ENCODE peak calls at places on chromosomes 2 and 18, in four cellular contexts. A is IMR-90, C is GM23248, T is neural progenitor cell. Q is an unnamed sample.
A peak's percentile ranks its signal among the peaks of the same experiment; 100 is the strongest.

GRCh38 chr2:100137318-100137717 is 5.1 kb downstream of the AFF3 start:
- DNase-seq in A (no peak), C (no peak), T (no peak), Q (no peak)

GRCh38 chr2:151297882-151298281 is 8.4 kb upstream of the NMI start:
- DNase-seq in A (peak; percentile 11), C (no peak), T (no peak), Q (no peak)

GRCh38 chr18:3851159-3851558 is 401.2 kb downstream of the TGIF1 start:
- DNase-seq in A (no peak), C (peak; percentile 4), T (no peak), Q (no peak)

GRCh38 chr2:212912445-212913103 is 238.8 kb downstream of the IKZF2 start:
- DNase-seq in A (peak; percentile 75), C (peak; percentile 79), T (no peak), Q (peak; percentile 55)

GRCh38 chr2:42368817-42369550 is 8.0 kb upstream of the COX7A2L start:
- DNase-seq in A (no peak), C (no peak), T (no peak), Q (no peak)

GRCh38 chr18:31301201-31301655 is 16.7 kb upstream of the DSG1 start:
- DNase-seq in A (peak; percentile 7), C (no peak), T (peak; percentile 69), Q (no peak)

GRCh38 chr2:113081458-113082210 is 13.9 kb downstream of the IL1F10 start:
- DNase-seq in A (no peak), C (no peak), T (no peak), Q (no peak)

GRCh38 chr2:112173646-112174319 is 35.6 kb downstream of the FBLN7 start:
- DNase-seq in A (no peak), C (no peak), T (no peak), Q (no peak)

GRCh38 chr2:227834423-227834822 is 20.8 kb downstream of the CCL20 start:
- DNase-seq in A (peak; percentile 33), C (peak; percentile 51), T (no peak), Q (no peak)

GRCh38 chr2:187642498-187642897 is 88.3 kb upstream of the TFPI start:
- DNase-seq in A (no peak), C (no peak), T (no peak), Q (no peak)

GRCh38 chr2:85132834-85133637 is at the start of gene TCF7L1:
- DNase-seq in A (peak; percentile 88), C (peak; percentile 88), T (peak; percentile 96), Q (peak; percentile 94)
- H3K9ac ChIP-seq in A (peak within 1 kb of the TSS; percentile 98), C (peak within 1 kb of the TSS; percentile 60), T (peak within 1 kb of the TSS; percentile 11), Q (peak within 1 kb of the TSS; percentile 65)

DNA sequence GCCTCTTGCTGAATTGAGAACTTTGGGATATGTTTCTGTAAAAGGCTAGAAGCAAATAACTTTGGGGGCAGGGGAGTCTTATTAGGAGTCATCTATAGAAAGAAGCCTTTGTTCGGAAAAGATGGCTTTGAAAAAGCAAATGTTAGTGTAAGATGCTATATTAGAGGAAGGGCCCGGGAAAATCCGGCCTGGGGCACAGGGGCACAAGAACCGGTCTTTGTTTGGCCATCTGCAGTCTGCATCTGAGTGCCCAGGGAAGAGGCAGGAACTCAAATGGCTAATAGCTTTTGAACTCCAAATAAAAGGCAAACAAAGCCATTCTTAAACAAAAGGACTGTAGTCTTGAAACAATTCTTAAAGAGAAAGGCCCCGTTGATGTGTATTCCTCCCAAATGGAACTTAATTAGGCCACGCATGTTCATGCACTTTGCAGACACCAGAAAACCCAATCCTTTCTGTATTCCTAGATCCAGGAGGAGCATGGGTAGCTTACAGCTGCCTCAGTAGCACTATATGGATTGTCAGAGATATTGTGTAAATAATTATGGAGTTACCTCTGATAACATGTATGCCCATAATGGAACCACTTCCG is 180.1 kb upstream of the ARL4C start:
- DNase-seq in A (no peak), C (no peak), T (peak; percentile 78), Q (no peak)
- H3K4me1 ChIP-seq in A (peaks cover 49% of the 10 kb centered on the region), C (peaks cover 55% of the 10 kb centered on the region), T (peaks cover 41% of the 10 kb centered on the region), Q (peaks cover 3% of the 10 kb centered on the region)

DNA sequence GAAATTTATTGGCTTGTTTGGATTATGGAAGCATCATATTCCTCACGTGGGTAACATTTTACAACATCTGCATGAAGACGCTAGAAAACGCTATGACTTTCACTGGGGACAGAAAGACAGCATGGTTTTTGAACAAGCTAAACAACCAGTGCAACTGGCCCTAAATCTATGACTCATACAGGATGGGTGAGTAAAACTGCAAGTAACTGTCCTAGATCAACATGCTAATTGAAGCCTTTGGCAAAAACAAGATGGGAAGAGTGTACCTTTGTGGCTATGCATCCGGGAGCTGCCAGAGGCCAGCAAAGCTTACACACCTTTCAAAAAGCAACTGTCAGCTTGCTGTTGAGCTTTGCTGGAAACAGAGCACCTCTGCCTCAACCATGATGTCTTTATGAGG is 1096.0 kb upstream of the DDX18 start:
- DNase-seq in A (no peak), C (no peak), T (no peak), Q (no peak)
- H3K9me3 ChIP-seq in A (peaks cover 6% of the 10 kb centered on the region), C (no peaks in the 10 kb centered on the region), T (no peaks in the 10 kb centered on the region), Q (no peaks in the 10 kb centered on the region)

DNA sequence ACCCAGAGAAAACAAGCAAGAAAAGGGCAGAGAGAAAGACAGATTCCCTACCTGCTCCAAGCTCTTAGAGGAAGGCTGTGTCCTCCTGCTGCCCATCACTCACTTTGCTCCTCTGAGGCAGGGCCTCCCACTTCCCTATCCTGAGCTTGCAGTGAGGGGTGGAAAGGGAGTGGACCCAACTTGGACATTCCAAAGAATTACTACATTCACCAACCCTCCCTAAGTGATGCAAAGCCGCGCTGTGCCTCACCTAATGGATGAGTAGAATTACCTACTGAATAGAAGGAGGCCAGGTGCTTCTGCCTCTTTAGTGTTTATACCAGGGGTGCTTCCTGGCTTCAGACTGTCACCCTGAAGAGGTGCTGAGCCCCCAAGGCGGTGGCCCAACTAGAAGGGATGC is 5.6 kb upstream of the OSR1 start:
- DNase-seq in A (no peak), C (no peak), T (no peak), Q (no peak)
- H3K9ac ChIP-seq in A (no peak overlapping the region), C (no peak overlapping the region), T (no peak overlapping the region), Q (no peak overlapping the region)

GRCh38 chr2:119485336-119486110 is 38.8 kb downstream of the SCTR start:
- DNase-seq in A (no peak), C (peak; percentile 10), T (no peak), Q (peak; percentile 34)
- H3K4me1 ChIP-seq in A (no peaks in the 10 kb centered on the region), C (peaks cover 14% of the 10 kb centered on the region), T (peaks cover 2% of the 10 kb centered on the region), Q (peaks cover 51% of the 10 kb centered on the region)

Q was measured in kidney.